ENCODE peak calls at places on chromosomes 11 and 22, in seven cellular contexts. I is H1, F is IMR-90, V is keratinocyte, W is fibroblast of lung, T is H9, H is endothelial cell of umbilical vein. A is an unnamed sample.

GRCh38 chr22:47352920-47353700 is 590.7 kb downstream of the TBC1D22A start:
- DNase-seq in V (no peak), H (no peak), W (no peak), T (no peak), I (no peak), F (no peak), A (no peak)

GRCh38 chr11:8268530-8269461 is 5.1 kb upstream of the LMO1 start:
- DNase-seq in H (no peak), F (no peak), T (no peak), I (no peak), W (no peak), V (no peak), A (no peak)

GRCh38 chr11:82533628-82534353 is 199.9 kb downstream of the FAM181B start:
- DNase-seq in I (no peak), V (no peak), F (no peak), T (no peak), W (no peak), H (no peak), A (peak)

GRCh38 chr22:38238519-38239051 is 34.2 kb downstream of the TMEM184B start:
- DNase-seq in I (no peak), H (no peak), W (peak), V (no peak), T (no peak), F (peak), A (peak)

GRCh38 chr11:4713241-4713640 is 8.7 kb downstream of the MMP26 start:
- DNase-seq in W (no peak), F (peak), V (no peak), H (no peak), T (no peak), I (no peak), A (peak)

GRCh38 chr11:119791701-119792151 is 62.7 kb upstream of the NECTIN1 start:
- DNase-seq in I (no peak), H (no peak), T (no peak), V (no peak), F (peak), W (no peak), A (no peak)

GRCh38 chr11:29159552-29160465 is 857.0 kb downstream of the KCNA4 start:
- DNase-seq in H (peak), I (peak), V (no peak), W (peak), F (peak), T (peak), A (peak)

GRCh38 chr11:44627911-44628729 is 62.7 kb downstream of the CD82 start:
- DNase-seq in H (peak), W (peak), F (peak), T (peak), V (no peak), I (no peak), A (no peak)

GRCh38 chr22:20887375-20887774 is 28.6 kb downstream of the SNAP29 start:
- DNase-seq in F (peak), W (no peak), V (peak), T (no peak), H (no peak), I (no peak), A (peak)

GRCh38 chr11:118625976-118626375 is 18.6 kb downstream of the PHLDB1 start:
- DNase-seq in I (no peak), T (peak), V (no peak), W (no peak), F (no peak), H (no peak), A (no peak)

GRCh38 chr11:44510372-44510771 is 55.1 kb upstream of the CD82 start:
- DNase-seq in I (no peak), F (no peak), T (no peak), H (no peak), V (no peak), W (no peak), A (no peak)

DNA sequence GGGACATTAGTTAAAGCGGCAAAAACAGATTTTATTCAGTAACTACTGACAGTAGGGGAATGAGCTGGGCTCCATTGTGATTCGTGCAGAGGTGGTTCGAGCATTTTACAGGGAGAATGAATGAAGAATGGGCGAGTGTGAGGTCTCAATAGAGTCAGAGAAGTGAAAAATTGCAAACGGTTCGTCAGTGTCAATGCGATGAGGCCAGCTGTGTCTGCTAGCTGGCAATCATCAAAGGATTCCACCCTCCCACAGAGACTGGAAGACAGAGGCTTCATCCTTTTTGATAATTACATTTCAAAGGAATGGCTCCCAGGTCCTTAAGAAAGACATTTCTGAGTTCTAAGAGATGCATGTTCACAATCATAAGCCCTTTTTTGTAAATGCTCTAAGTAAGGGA is 17.4 kb downstream of the OR4D9 start:
- DNase-seq in V (no peak), I (no peak), T (no peak), F (no peak), W (no peak), H (no peak), A (no peak)
- TF ChIP-seq CTCF in V (no peak), I (no peak), T (no peak), F (no peak), W (no peak), H (no peak), A (no peak)

DNA sequence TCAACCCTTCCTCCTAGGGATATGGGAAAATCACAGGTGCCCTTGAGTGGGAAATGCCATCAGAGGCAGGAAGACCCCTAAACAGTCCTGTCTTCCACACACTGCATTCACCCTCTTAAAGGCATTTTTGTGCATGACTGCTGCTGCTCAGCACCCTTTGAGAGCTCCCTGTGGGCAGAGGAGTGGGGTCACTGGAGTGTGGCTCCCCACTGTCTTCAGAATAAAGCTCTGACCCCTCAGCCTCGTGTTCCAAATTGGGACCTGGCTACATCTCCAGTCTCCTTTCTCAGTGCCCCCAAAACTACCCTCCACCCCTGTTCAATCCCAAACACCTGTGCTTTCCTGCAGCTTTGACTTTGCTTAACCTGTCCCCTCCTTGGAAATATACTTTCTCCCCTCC is 46.6 kb downstream of the CHRDL2 start:
- DNase-seq in F (no peak), H (no peak), W (no peak), I (no peak), T (no peak), V (no peak), A (no peak)
- H3K9ac ChIP-seq in F (no peak), H (no peak), W (no peak), I (no peak), T (no peak), V (no peak), A (no peak)

GRCh38 chr11:109865558-109866186 is 227.5 kb upstream of the ZC3H12C start:
- DNase-seq in I (no peak), T (peak), V (no peak), H (no peak), W (no peak), F (no peak), A (peak)
- TF ChIP-seq CTCF in I (peak), T (peak), V (no peak), H (no peak), W (no peak), F (no peak), A (peak)

DNA sequence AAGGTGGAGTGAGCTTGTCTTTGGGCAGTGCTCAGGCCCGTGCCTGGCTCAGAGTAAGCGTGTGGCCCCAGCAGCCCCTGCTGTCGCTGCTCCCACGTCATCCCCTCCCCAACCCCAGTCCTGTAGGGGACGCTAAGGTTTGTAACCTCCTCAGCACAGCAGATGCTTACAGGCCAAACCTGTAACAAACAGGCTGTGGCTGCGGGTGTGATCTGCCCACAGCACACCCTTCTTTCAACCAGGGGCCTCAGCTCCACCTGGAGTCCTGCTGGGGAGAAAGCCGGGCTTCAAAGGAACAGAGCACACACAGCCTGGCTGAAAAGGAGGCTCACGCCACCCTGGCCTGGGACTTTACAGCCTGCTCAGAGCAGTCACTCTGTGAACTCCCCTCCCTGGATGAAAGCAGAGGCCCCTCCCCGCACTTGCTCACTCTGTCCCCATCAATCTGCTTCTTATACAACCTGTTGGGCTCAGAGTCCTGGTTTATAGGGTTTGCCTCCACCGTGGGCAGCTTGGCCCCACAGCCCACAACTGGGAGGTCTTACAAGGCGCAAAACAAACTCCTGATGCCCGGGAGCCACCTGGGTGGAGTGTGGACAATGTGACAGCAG is 54.3 kb downstream of the SCUBE1 start:
- DNase-seq in F (no peak), V (no peak), W (no peak), I (no peak), H (no peak), T (no peak), A (no peak)
- H3K9ac ChIP-seq in F (peak), V (no peak), W (no peak), I (no peak), H (no peak), T (no peak), A (no peak)

GRCh38 chr11:10861047-10861446 is 3.2 kb upstream of the ZBED5 start:
- DNase-seq in W (no peak), F (no peak), T (no peak), H (no peak), I (no peak), V (no peak), A (no peak)

GRCh38 chr11:10856689-10857603 is 907 bp downstream of the ZBED5 start:
- DNase-seq in I (no peak), H (peak), F (peak), V (no peak), T (no peak), W (peak), A (peak)

GRCh38 chr11:10858505-10859360 is 880 bp upstream of the ZBED5 start:
- DNase-seq in H (peak), T (peak), F (peak), V (no peak), I (no peak), W (peak), A (peak)

GRCh38 chr11:10855295-10855694 is 2.6 kb downstream of the ZBED5 start:
- DNase-seq in F (no peak), I (no peak), T (no peak), W (no peak), H (no peak), V (no peak), A (no peak)

GRCh38 chr11:10857604-10858504 is at the start of gene ZBED5:
- DNase-seq in I (peak), T (peak), W (peak), F (peak), V (peak), H (peak), A (peak)
- TF ChIP-seq CTCF in I (no peak), T (peak), W (peak), F (peak), V (no peak), H (no peak), A (no peak)

GRCh38 chr11:126157326-126158030 is 54.0 kb downstream of the RPUSD4 start:
- DNase-seq in I (no peak), F (no peak), V (no peak), T (no peak), W (no peak), H (no peak), A (no peak)
- H3K9ac ChIP-seq in I (no peak), F (no peak), V (no peak), T (no peak), W (no peak), H (no peak), A (no peak)

DNA sequence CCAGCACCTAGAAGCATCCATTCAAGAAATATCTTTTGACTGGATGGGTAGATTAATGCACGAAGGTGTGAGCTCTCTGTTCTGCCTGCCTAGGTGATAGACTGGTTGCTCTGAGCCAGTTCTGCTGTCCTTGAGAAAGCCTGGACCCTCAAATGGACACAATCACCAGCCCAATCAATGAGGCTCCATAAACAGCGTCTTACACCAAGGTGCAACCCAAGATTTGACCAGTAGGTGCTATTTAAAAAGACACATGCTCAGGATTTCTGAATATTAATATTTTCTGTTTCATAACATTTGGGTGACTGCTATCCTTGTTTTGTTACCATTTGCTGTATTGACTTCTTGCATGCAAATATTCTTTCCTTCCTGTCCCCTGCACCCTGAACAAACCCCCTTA is 39.0 kb downstream of the PAMR1 start:
- DNase-seq in W (no peak), I (no peak), H (no peak), F (no peak), V (no peak), T (no peak), A (peak)
- TF ChIP-seq CTCF in W (no peak), I (peak), H (no peak), F (no peak), V (peak), T (peak), A (no peak)

A was measured in PC-3.